ENCODE peak calls at places on chromosomes 12 and 14, in eight cellular contexts. One of them, this sample, is unnamed.
A peak's percentile ranks its signal among the peaks of the same experiment; 100 is the strongest.

GRCh38 chr12:93098077-93098476 is 169.0 kb upstream of the EEA1 start:
- DNase-seq in ovary: peak; percentile 67
- DNase-seq in CD4-positive, alpha-beta T cell: peak; percentile 59
- DNase-seq in GM23338: peak; percentile 92
- DNase-seq in cardiac fibroblast: peak; percentile 50
- DNase-seq in RPMI7951: no peak
- DNase-seq in stimulated activated CD4-positive, alpha-beta T cell treated with anti-CD3 and anti-CD28 coated beads, Interleukin-4, amount 100 ng/mL, for 4 hours: peak; percentile 50
- DNase-seq in activated naive CD4-positive, alpha-beta T cell: no peak
- DNase-seq in this sample: peak; percentile 57

GRCh38 chr12:78406213-78406612 is 458.4 kb upstream of the SYT1 start:
- DNase-seq in ovary: no peak
- DNase-seq in stimulated activated CD4-positive, alpha-beta T cell treated with anti-CD3 and anti-CD28 coated beads, Interleukin-4, amount 100 ng/mL, for 4 hours: no peak
- DNase-seq in activated naive CD4-positive, alpha-beta T cell: no peak
- DNase-seq in CD4-positive, alpha-beta T cell: no peak
- DNase-seq in cardiac fibroblast: no peak
- DNase-seq in GM23338: no peak
- DNase-seq in RPMI7951: no peak
- DNase-seq in this sample: no peak

GRCh38 chr12:69007858-69008314 is 74.9 kb upstream of the CPM start:
- DNase-seq in RPMI7951: no peak
- DNase-seq in stimulated activated CD4-positive, alpha-beta T cell treated with anti-CD3 and anti-CD28 coated beads, Interleukin-4, amount 100 ng/mL, for 4 hours: no peak
- DNase-seq in CD4-positive, alpha-beta T cell: no peak
- DNase-seq in GM23338: no peak
- DNase-seq in cardiac fibroblast: no peak
- DNase-seq in ovary: no peak
- DNase-seq in activated naive CD4-positive, alpha-beta T cell: no peak
- DNase-seq in this sample: no peak

GRCh38 chr14:69138189-69138535 is 14.8 kb downstream of the DCAF5 start:
- DNase-seq in cardiac fibroblast: peak; percentile 89
- DNase-seq in ovary: no peak
- DNase-seq in activated naive CD4-positive, alpha-beta T cell: no peak
- DNase-seq in GM23338: no peak
- DNase-seq in RPMI7951: no peak
- DNase-seq in stimulated activated CD4-positive, alpha-beta T cell treated with anti-CD3 and anti-CD28 coated beads, Interleukin-4, amount 100 ng/mL, for 4 hours: no peak
- DNase-seq in CD4-positive, alpha-beta T cell: no peak
- DNase-seq in this sample: no peak

GRCh38 chr14:51386983-51387730 is 147.1 kb downstream of the TMX1 start:
- DNase-seq in cardiac fibroblast: no peak
- DNase-seq in CD4-positive, alpha-beta T cell: no peak
- DNase-seq in RPMI7951: no peak
- DNase-seq in stimulated activated CD4-positive, alpha-beta T cell treated with anti-CD3 and anti-CD28 coated beads, Interleukin-4, amount 100 ng/mL, for 4 hours: no peak
- DNase-seq in activated naive CD4-positive, alpha-beta T cell: no peak
- DNase-seq in GM23338: no peak
- DNase-seq in ovary: no peak
- DNase-seq in this sample: no peak

GRCh38 chr14:98957211-98958047 is 314.6 kb downstream of the BCL11B start:
- DNase-seq in activated naive CD4-positive, alpha-beta T cell: no peak
- DNase-seq in RPMI7951: peak; percentile 84
- DNase-seq in cardiac fibroblast: peak; percentile 85
- DNase-seq in stimulated activated CD4-positive, alpha-beta T cell treated with anti-CD3 and anti-CD28 coated beads, Interleukin-4, amount 100 ng/mL, for 4 hours: no peak
- DNase-seq in GM23338: no peak
- DNase-seq in CD4-positive, alpha-beta T cell: no peak
- DNase-seq in ovary: peak; percentile 59
- DNase-seq in this sample: no peak

GRCh38 chr12:105214141-105214540 is 21.8 kb downstream of the APPL2 start:
- DNase-seq in stimulated activated CD4-positive, alpha-beta T cell treated with anti-CD3 and anti-CD28 coated beads, Interleukin-4, amount 100 ng/mL, for 4 hours: no peak
- DNase-seq in RPMI7951: no peak
- DNase-seq in CD4-positive, alpha-beta T cell: no peak
- DNase-seq in ovary: no peak
- DNase-seq in GM23338: no peak
- DNase-seq in activated naive CD4-positive, alpha-beta T cell: no peak
- DNase-seq in cardiac fibroblast: peak; percentile 49
- DNase-seq in this sample: no peak

GRCh38 chr14:95291859-95292542 is 27.7 kb downstream of the CLMN start:
- DNase-seq in activated naive CD4-positive, alpha-beta T cell: no peak
- DNase-seq in CD4-positive, alpha-beta T cell: no peak
- DNase-seq in GM23338: no peak
- DNase-seq in RPMI7951: peak; percentile 61
- DNase-seq in cardiac fibroblast: peak; percentile 50
- DNase-seq in ovary: peak; percentile 30
- DNase-seq in stimulated activated CD4-positive, alpha-beta T cell treated with anti-CD3 and anti-CD28 coated beads, Interleukin-4, amount 100 ng/mL, for 4 hours: no peak
- DNase-seq in this sample: no peak

GRCh38 chr12:53569174-53569557 is 57.0 kb downstream of the ATF7 start:
- DNase-seq in stimulated activated CD4-positive, alpha-beta T cell treated with anti-CD3 and anti-CD28 coated beads, Interleukin-4, amount 100 ng/mL, for 4 hours: no peak
- DNase-seq in cardiac fibroblast: peak; percentile 42
- DNase-seq in activated naive CD4-positive, alpha-beta T cell: no peak
- DNase-seq in CD4-positive, alpha-beta T cell: no peak
- DNase-seq in ovary: no peak
- DNase-seq in GM23338: peak; percentile 54
- DNase-seq in RPMI7951: no peak
- DNase-seq in this sample: no peak

This sample was measured in B cell.